ENCODE peak calls at places on chromosomes 13 and 19, in four cellular contexts. W is Peyer's patch, I is AG09319, K is neural crest cell. O is an unnamed sample.

GRCh38 chr13:79477968-79478367 is 3.0 kb upstream of the NDFIP2 start:
- DNase-seq in W (no peak), I (no peak), K (no peak), O (no peak)

GRCh38 chr19:4278010-4278409 is 1.1 kb upstream of the SHD start:
- DNase-seq in W (no peak), I (no peak), K (no peak), O (no peak)

GRCh38 chr19:6570754-6571153 is 20.2 kb downstream of the CD70 start:
- DNase-seq in W (no peak), I (no peak), K (no peak), O (no peak)

GRCh38 chr13:112513761-112514160 is 74.2 kb downstream of the TUBGCP3 start:
- DNase-seq in W (no peak), I (no peak), K (no peak), O (no peak)

GRCh38 chr19:45030825-45031224 is 8.0 kb upstream of the CLASRP start:
- DNase-seq in W (no peak), I (no peak), K (no peak), O (no peak)

GRCh38 chr19:42023121-42023942 is 29.3 kb upstream of the ATP1A3 start:
- DNase-seq in W (peak; percentile 53), I (no peak), K (peak; percentile 24), O (peak; percentile 54)

GRCh38 chr13:66665991-66666390 is 564.1 kb downstream of the PCDH9 start:
- DNase-seq in W (no peak), I (peak; percentile 76), K (peak; percentile 35), O (peak; percentile 3)

GRCh38 chr13:25990801-25991200 is 61.0 kb downstream of the SHISA2 start:
- DNase-seq in W (no peak), I (no peak), K (no peak), O (no peak)

GRCh38 chr13:112994781-112995355 is 25.9 kb downstream of the MCF2L start:
- DNase-seq in W (no peak), I (no peak), K (no peak), O (no peak)

GRCh38 chr13:74136089-74136658 is 2.0 kb upstream of the KLF12 start:
- DNase-seq in W (peak; percentile 55), I (no peak), K (peak; percentile 9), O (no peak)
- TF ChIP-seq CTCF in W (no peak), I (peak; percentile 20), K (peak; percentile 10), O (no peak)

DNA sequence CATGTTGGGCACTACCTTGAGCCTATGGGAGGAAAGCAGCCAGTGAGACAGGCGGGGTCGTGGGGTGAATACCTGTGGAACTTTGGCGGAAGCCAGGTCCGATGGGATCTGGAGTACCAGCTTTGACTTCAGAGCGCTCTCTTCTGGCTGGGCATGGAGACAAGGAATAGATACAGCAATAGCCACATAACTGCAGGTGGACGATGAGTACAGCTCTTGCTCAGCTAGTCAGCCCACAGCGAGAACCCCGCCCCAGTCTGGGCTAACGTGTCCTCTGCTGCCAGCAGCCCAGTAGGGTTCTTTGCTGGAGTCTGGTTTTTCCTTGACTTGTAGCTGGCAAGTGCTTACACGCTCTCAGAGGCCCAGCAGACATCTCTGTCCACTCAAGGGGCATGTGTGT is 83.4 kb downstream of the SIPA1L3 start:
- DNase-seq in W (no peak), I (no peak), K (no peak), O (no peak)
- TF ChIP-seq CTCF in W (no peak), I (no peak), K (no peak), O (no peak)

DNA sequence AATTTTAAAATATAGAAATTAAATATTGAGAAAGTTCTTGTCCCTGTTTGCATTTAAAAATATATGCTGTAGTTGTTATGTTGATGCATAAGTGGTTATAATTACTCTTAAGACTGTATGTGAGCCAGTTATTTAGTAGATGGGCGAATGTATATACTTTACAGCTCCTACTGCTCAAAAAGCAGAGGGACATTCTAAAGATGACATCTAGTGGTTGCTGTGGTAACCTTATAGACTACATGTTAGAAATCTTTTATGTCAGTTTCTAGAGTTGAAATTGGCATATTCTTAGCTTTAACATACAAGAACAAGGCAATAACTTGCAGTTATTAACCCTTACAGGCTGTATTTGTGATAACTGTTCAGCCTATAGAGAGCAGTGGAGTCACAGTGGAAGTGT is 160.5 kb downstream of the OLFM4 start:
- DNase-seq in W (no peak), I (no peak), K (no peak), O (no peak)
- TF ChIP-seq CTCF in W (no peak), I (no peak), K (peak; percentile 23), O (no peak)

DNA sequence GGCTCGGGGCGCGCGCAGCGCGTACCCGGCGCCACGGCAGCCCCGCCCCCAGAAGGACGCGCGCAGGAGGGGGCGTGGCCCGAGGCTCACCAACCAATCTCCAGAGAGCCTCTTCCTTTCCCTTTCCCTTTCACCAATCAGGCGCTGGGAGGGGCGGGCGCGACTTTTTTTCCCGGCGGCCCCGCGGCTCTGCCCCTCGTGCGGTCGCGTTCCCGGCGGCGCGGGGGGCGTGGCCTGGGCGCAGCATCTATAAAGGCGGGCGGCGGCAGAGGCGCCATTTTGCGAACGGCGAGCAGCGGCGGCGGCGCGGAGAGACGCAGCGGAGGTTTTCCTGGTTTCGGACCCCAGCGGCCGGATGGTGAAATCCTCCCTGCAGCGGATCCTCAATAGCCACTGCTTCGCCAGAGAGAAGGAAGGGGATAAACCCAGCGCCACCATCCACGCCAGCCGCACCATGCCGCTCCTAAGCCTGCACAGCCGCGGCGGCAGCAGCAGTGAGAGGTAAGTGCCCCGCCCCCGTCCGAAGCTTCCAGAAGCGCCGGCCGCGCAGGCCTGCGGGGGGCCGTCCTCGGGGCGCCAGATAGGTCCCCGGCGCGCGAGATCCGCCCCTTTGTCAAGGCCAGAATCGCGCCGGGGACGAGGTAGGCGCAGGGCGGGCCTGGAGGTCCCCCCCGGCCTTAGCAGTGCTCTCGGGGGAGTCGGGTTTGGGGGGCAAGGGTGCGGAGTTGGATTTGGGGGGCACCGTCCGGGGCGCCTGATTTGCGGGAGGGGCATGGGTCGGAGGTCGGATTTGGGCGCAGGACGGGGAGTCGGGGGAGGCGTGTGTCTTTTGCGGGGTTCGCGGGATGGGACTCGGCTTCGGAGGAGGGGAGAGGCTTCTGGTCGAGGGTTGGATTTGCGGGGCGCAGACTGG is 12.5 kb downstream of the PEAK3 start:
- DNase-seq in W (peak; percentile 99), I (peak; percentile 93), K (peak; percentile 99), O (peak; percentile 96)
- TF ChIP-seq CTCF in W (peak; percentile 65), I (no peak), K (peak; percentile 47), O (no peak)